ENCODE peak calls at places on chromosomes 16 and 17, in seven cellular contexts. G, R, V, W, J, U and P are unnamed samples.

GRCh38 chr17:32569171-32570080 is 82.6 kb downstream of the CDK5R1 start:
- DNase-seq in U (no peak), G (no peak), W (no peak), V (no peak), R (peak), J (no peak), P (no peak)

GRCh38 chr16:83974475-83974874 is 6.4 kb downstream of the NECAB2 start:
- DNase-seq in J (no peak), U (no peak), V (no peak), W (no peak), R (no peak), G (no peak), P (no peak)

GRCh38 chr16:29743827-29744531 is 1.8 kb downstream of the C16orf54 start:
- DNase-seq in W (no peak), J (no peak), V (no peak), G (no peak), U (no peak), R (peak), P (no peak)

GRCh38 chr16:79098897-79099296 is 501.6 kb downstream of the MAF start:
- DNase-seq in V (no peak), W (no peak), R (no peak), J (no peak), G (no peak), U (no peak), P (no peak)

GRCh38 chr17:63126607-63127006 is 160.6 kb downstream of the TANC2 start:
- DNase-seq in R (no peak), G (peak), U (no peak), J (no peak), W (no peak), V (no peak), P (no peak)

GRCh38 chr17:65173284-65173793 is 36.2 kb downstream of the RGS9 start:
- DNase-seq in V (no peak), J (no peak), W (peak), R (peak), U (peak), G (peak), P (no peak)

GRCh38 chr16:84105286-84105815 is 11.4 kb downstream of the MBTPS1 start:
- DNase-seq in W (no peak), R (no peak), J (no peak), V (no peak), U (no peak), G (no peak), P (no peak)

GRCh38 chr17:80354381-80354780 is 60.6 kb upstream of the ENDOV start:
- DNase-seq in G (no peak), V (peak), U (no peak), W (no peak), R (no peak), J (no peak), P (no peak)

GRCh38 chr17:81831957-81832607 is 1.0 kb downstream of the MCRIP1 start:
- DNase-seq in G (peak), J (no peak), W (peak), U (no peak), V (no peak), R (no peak), P (no peak)

GRCh38 chr17:56310780-56311179 is 157.5 kb downstream of the ANKFN1 start:
- DNase-seq in W (no peak), R (no peak), G (no peak), U (no peak), V (no peak), J (no peak), P (no peak)

GRCh38 chr17:75909051-75909811 is 4.5 kb upstream of the MRPL38 start:
- DNase-seq in W (no peak), R (no peak), J (no peak), U (no peak), V (no peak), G (no peak), P (no peak)

GRCh38 chr16:30747799-30748633 is at the start of gene PHKG2:
- DNase-seq in V (peak), R (peak), U (peak), J (peak), G (peak), W (peak), P (peak)

GRCh38 chr17:65850486-65850885 is 289.0 kb upstream of the AXIN2 start:
- DNase-seq in G (peak), V (no peak), U (no peak), J (peak), W (no peak), R (no peak), P (no peak)

GRCh38 chr16:68077866-68078725 is 7.1 kb upstream of the NFATC3 start:
- DNase-seq in U (no peak), V (no peak), R (peak), W (no peak), G (no peak), J (no peak), P (peak)

GRCh38 chr16:23509763-23510153 is 536 bp downstream of the GGA2 start:
- DNase-seq in W (peak), J (no peak), G (peak), R (peak), U (no peak), V (no peak), P (no peak)

GRCh38 chr16:23510154-23510914 is at the start of gene GGA2:
- DNase-seq in U (peak), W (peak), R (peak), G (peak), J (peak), V (peak), P (peak)

GRCh38 chr16:23509441-23509754 is 896 bp downstream of the GGA2 start:
- DNase-seq in J (no peak), V (no peak), W (no peak), R (no peak), G (no peak), U (no peak), P (no peak)

GRCh38 chr16:23506606-23506994 is 3.7 kb downstream of the GGA2 start:
- DNase-seq in R (no peak), W (no peak), U (no peak), G (no peak), J (no peak), V (no peak), P (no peak)

GRCh38 chr16:23508589-23509440 is 1.5 kb downstream of the GGA2 start:
- DNase-seq in U (no peak), G (no peak), J (no peak), W (peak), V (no peak), R (peak), P (no peak)
- TF ChIP-seq POLR2A in U (no peak), G (no peak), J (no peak), W (no peak), V (no peak), R (no peak), P (no peak)

DNA sequence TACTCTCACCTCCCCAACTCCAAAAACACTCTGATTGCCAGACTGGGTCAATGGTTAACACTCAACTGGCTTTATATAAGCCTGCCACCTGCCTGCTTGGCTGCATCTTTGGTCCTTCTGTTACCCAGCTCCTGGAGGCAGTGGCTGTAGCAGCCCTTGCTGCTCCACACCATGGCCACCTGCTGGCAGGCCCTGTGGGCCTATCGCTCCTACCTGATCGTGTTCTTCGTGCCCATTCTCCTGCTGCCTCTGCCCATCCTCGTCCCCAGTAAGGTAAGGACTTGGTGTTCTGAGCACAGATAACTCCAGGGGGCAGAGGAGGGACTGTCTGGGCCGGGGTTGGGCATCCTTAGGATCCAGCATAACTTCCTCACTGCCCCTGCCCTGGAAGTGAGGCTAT is at the start of gene SLC13A2:
- DNase-seq in J (no peak), V (peak), R (no peak), G (no peak), U (no peak), W (no peak), P (no peak)
- TF ChIP-seq CTCF in J (no peak), V (no peak), R (no peak), G (no peak), U (no peak), W (no peak), P (no peak)

GRCh38 chr16:56518435-56518834 is 1.4 kb downstream of the BBS2 start:
- DNase-seq in J (no peak), V (no peak), G (no peak), U (no peak), W (no peak), R (no peak), P (no peak)
- H3K4me3 ChIP-seq in J (peak), V (peak), G (no peak), U (no peak), W (no peak), R (no peak), P (no peak)

GRCh38 chr16:85567101-85567866 is 45.8 kb upstream of the GSE1 start:
- DNase-seq in V (no peak), W (no peak), G (no peak), R (peak), J (no peak), U (no peak), P (no peak)
- TF ChIP-seq POLR2A in V (no peak), W (no peak), G (no peak), R (no peak), J (no peak), U (no peak), P (no peak)

GRCh38 chr17:78390241-78391050 is 12.0 kb downstream of the PGS1 start:
- DNase-seq in J (no peak), W (peak), G (peak), V (peak), U (peak), R (no peak), P (no peak)
- TF ChIP-seq CTCF in J (peak), W (no peak), G (peak), V (no peak), U (no peak), R (peak), P (no peak)

GRCh38 chr17:46866325-46866724 is 14.9 kb downstream of the WNT9B start:
- DNase-seq in V (no peak), G (no peak), W (no peak), J (no peak), R (no peak), U (no peak), P (no peak)

GRCh38 chr17:46868689-46869187 is 17.4 kb downstream of the WNT9B start:
- DNase-seq in G (peak), W (no peak), R (no peak), V (no peak), J (no peak), U (no peak), P (no peak)

GRCh38 chr17:46870116-46870803 is 18.9 kb downstream of the WNT9B start:
- DNase-seq in J (no peak), V (no peak), W (no peak), G (no peak), U (no peak), R (no peak), P (no peak)

GRCh38 chr17:46866747-46867146 is 15.4 kb downstream of the WNT9B start:
- DNase-seq in J (no peak), W (no peak), V (no peak), U (no peak), G (no peak), R (no peak), P (no peak)

GRCh38 chr17:46869296-46869695 is 17.9 kb downstream of the WNT9B start:
- DNase-seq in W (no peak), R (no peak), V (no peak), G (no peak), J (no peak), U (no peak), P (no peak)
- H3K4me3 ChIP-seq in W (no peak), R (no peak), V (no peak), G (no peak), J (no peak), U (no peak), P (no peak)